ENCODE peak calls at places on chromosomes 7 and 10, in seven cellular contexts. One of them, this sample, is unnamed.

GRCh38 chr7:84085147-84085546 is 109.4 kb downstream of the SEMA3A start:
- DNase-seq in T-cell: no peak
- DNase-seq in RCC 7860: no peak
- DNase-seq in naive thymus-derived CD8-positive, alpha-beta T cell: no peak
- DNase-seq in Daoy: peak
- DNase-seq in H54: no peak
- DNase-seq in NB4: no peak
- DNase-seq in this sample: no peak

GRCh38 chr7:99034932-99035722 is 108.8 kb downstream of the SMURF1 start:
- DNase-seq in T-cell: no peak
- DNase-seq in RCC 7860: no peak
- DNase-seq in naive thymus-derived CD8-positive, alpha-beta T cell: no peak
- DNase-seq in Daoy: no peak
- DNase-seq in H54: no peak
- DNase-seq in NB4: no peak
- DNase-seq in this sample: no peak

GRCh38 chr7:44489955-44490350 is 505 bp downstream of the NUDCD3 start:
- DNase-seq in T-cell: peak
- DNase-seq in RCC 7860: no peak
- DNase-seq in naive thymus-derived CD8-positive, alpha-beta T cell: peak
- DNase-seq in Daoy: peak
- DNase-seq in H54: peak
- DNase-seq in NB4: peak
- DNase-seq in this sample: no peak

GRCh38 chr10:68665841-68666240 is 55.2 kb upstream of the CCAR1 start:
- DNase-seq in T-cell: no peak
- DNase-seq in RCC 7860: peak
- DNase-seq in naive thymus-derived CD8-positive, alpha-beta T cell: no peak
- DNase-seq in Daoy: peak
- DNase-seq in H54: no peak
- DNase-seq in NB4: no peak
- DNase-seq in this sample: no peak

GRCh38 chr10:11245981-11246590 is 228.4 kb downstream of the CELF2 start:
- DNase-seq in T-cell: no peak
- DNase-seq in RCC 7860: no peak
- DNase-seq in naive thymus-derived CD8-positive, alpha-beta T cell: peak
- DNase-seq in Daoy: no peak
- DNase-seq in H54: no peak
- DNase-seq in NB4: no peak
- DNase-seq in this sample: no peak

GRCh38 chr10:103668351-103669242 is 175.1 kb downstream of the NEURL1 start:
- DNase-seq in T-cell: no peak
- DNase-seq in RCC 7860: no peak
- DNase-seq in naive thymus-derived CD8-positive, alpha-beta T cell: no peak
- DNase-seq in Daoy: peak
- DNase-seq in H54: no peak
- DNase-seq in NB4: peak
- DNase-seq in this sample: no peak

GRCh38 chr10:4677296-4678021 is 148.5 kb upstream of the AKR1E2 start:
- DNase-seq in T-cell: no peak
- DNase-seq in RCC 7860: no peak
- DNase-seq in naive thymus-derived CD8-positive, alpha-beta T cell: no peak
- DNase-seq in Daoy: no peak
- DNase-seq in H54: no peak
- DNase-seq in NB4: no peak
- DNase-seq in this sample: peak

GRCh38 chr7:99080679-99081078 is 63.2 kb downstream of the SMURF1 start:
- DNase-seq in T-cell: no peak
- DNase-seq in RCC 7860: no peak
- DNase-seq in naive thymus-derived CD8-positive, alpha-beta T cell: no peak
- DNase-seq in Daoy: peak
- DNase-seq in H54: no peak
- DNase-seq in NB4: no peak
- DNase-seq in this sample: no peak

GRCh38 chr10:114388275-114388674 is 16.0 kb downstream of the AFAP1L2 start:
- DNase-seq in T-cell: no peak
- DNase-seq in RCC 7860: peak
- DNase-seq in naive thymus-derived CD8-positive, alpha-beta T cell: no peak
- DNase-seq in Daoy: peak
- DNase-seq in H54: no peak
- DNase-seq in NB4: peak
- DNase-seq in this sample: no peak

GRCh38 chr10:100238429-100238828 is 9.0 kb upstream of the CHUK start:
- DNase-seq in T-cell: no peak
- DNase-seq in RCC 7860: no peak
- DNase-seq in naive thymus-derived CD8-positive, alpha-beta T cell: no peak
- DNase-seq in Daoy: no peak
- DNase-seq in H54: no peak
- DNase-seq in NB4: no peak
- DNase-seq in this sample: no peak

GRCh38 chr10:22479419-22479818 is 134.1 kb downstream of the SPAG6 start:
- DNase-seq in T-cell: no peak
- DNase-seq in RCC 7860: no peak
- DNase-seq in naive thymus-derived CD8-positive, alpha-beta T cell: no peak
- DNase-seq in Daoy: no peak
- DNase-seq in H54: no peak
- DNase-seq in NB4: peak
- DNase-seq in this sample: no peak

GRCh38 chr10:154348-154747 is 19.1 kb downstream of the ZMYND11 start:
- DNase-seq in T-cell: no peak
- DNase-seq in RCC 7860: no peak
- DNase-seq in naive thymus-derived CD8-positive, alpha-beta T cell: no peak
- DNase-seq in Daoy: no peak
- DNase-seq in H54: no peak
- DNase-seq in NB4: no peak
- DNase-seq in this sample: no peak

GRCh38 chr10:88819290-88819689 is 16.8 kb downstream of the LIPM start:
- DNase-seq in T-cell: no peak
- DNase-seq in RCC 7860: no peak
- DNase-seq in naive thymus-derived CD8-positive, alpha-beta T cell: no peak
- DNase-seq in Daoy: no peak
- DNase-seq in H54: no peak
- DNase-seq in NB4: no peak
- DNase-seq in this sample: no peak

GRCh38 chr10:104913390-104913789 is 272.3 kb downstream of the SORCS3 start:
- DNase-seq in T-cell: no peak
- DNase-seq in RCC 7860: no peak
- DNase-seq in naive thymus-derived CD8-positive, alpha-beta T cell: no peak
- DNase-seq in Daoy: no peak
- DNase-seq in H54: no peak
- DNase-seq in NB4: no peak
- DNase-seq in this sample: no peak

GRCh38 chr10:95247881-95248583 is 42.8 kb downstream of the PDLIM1 start:
- DNase-seq in T-cell: no peak
- DNase-seq in RCC 7860: no peak
- DNase-seq in naive thymus-derived CD8-positive, alpha-beta T cell: no peak
- DNase-seq in Daoy: no peak
- DNase-seq in H54: no peak
- DNase-seq in NB4: no peak
- DNase-seq in this sample: no peak

GRCh38 chr10:5219262-5219661 is 22.6 kb downstream of the AKR1C4 start:
- DNase-seq in T-cell: no peak
- DNase-seq in RCC 7860: no peak
- DNase-seq in naive thymus-derived CD8-positive, alpha-beta T cell: no peak
- DNase-seq in Daoy: no peak
- DNase-seq in H54: no peak
- DNase-seq in NB4: no peak
- DNase-seq in this sample: no peak

GRCh38 chr10:69567920-69568319 is 5.3 kb downstream of the NEUROG3 start:
- DNase-seq in T-cell: no peak
- DNase-seq in RCC 7860: no peak
- DNase-seq in naive thymus-derived CD8-positive, alpha-beta T cell: no peak
- DNase-seq in Daoy: peak
- DNase-seq in H54: no peak
- DNase-seq in NB4: peak
- DNase-seq in this sample: no peak

GRCh38 chr10:89360153-89360552 is 17.7 kb upstream of the IFIT1B start:
- DNase-seq in T-cell: no peak
- DNase-seq in RCC 7860: peak
- DNase-seq in naive thymus-derived CD8-positive, alpha-beta T cell: no peak
- DNase-seq in Daoy: no peak
- DNase-seq in H54: no peak
- DNase-seq in NB4: no peak
- DNase-seq in this sample: no peak

GRCh38 chr10:103854687-103855423 is 521 bp downstream of the SH3PXD2A start:
- DNase-seq in T-cell: no peak
- DNase-seq in RCC 7860: no peak
- DNase-seq in naive thymus-derived CD8-positive, alpha-beta T cell: no peak
- DNase-seq in Daoy: peak
- DNase-seq in H54: no peak
- DNase-seq in NB4: peak
- DNase-seq in this sample: no peak

GRCh38 chr7:16978358-16979244 is 96.8 kb upstream of the AGR3 start:
- DNase-seq in T-cell: no peak
- DNase-seq in RCC 7860: peak
- DNase-seq in naive thymus-derived CD8-positive, alpha-beta T cell: no peak
- DNase-seq in Daoy: peak
- DNase-seq in H54: peak
- DNase-seq in NB4: no peak
- DNase-seq in this sample: peak

GRCh38 chr10:98414932-98415709 is at the start of gene PYROXD2:
- DNase-seq in T-cell: peak
- DNase-seq in RCC 7860: peak
- DNase-seq in naive thymus-derived CD8-positive, alpha-beta T cell: peak
- DNase-seq in Daoy: peak
- DNase-seq in H54: peak
- DNase-seq in NB4: peak
- DNase-seq in this sample: peak

GRCh38 chr7:92925876-92926696 is 89.7 kb upstream of the CDK6 start:
- DNase-seq in T-cell: no peak
- DNase-seq in RCC 7860: no peak
- DNase-seq in naive thymus-derived CD8-positive, alpha-beta T cell: no peak
- DNase-seq in Daoy: peak
- DNase-seq in H54: no peak
- DNase-seq in NB4: no peak
- DNase-seq in this sample: no peak

GRCh38 chr7:604884-605531 is 85.4 kb upstream of the PDGFA start:
- DNase-seq in T-cell: no peak
- DNase-seq in RCC 7860: no peak
- DNase-seq in naive thymus-derived CD8-positive, alpha-beta T cell: no peak
- DNase-seq in Daoy: no peak
- DNase-seq in H54: no peak
- DNase-seq in NB4: no peak
- DNase-seq in this sample: no peak

GRCh38 chr7:39353615-39354376 is 212.4 kb upstream of the YAE1 start:
- DNase-seq in T-cell: no peak
- DNase-seq in RCC 7860: peak
- DNase-seq in naive thymus-derived CD8-positive, alpha-beta T cell: no peak
- DNase-seq in Daoy: peak
- DNase-seq in H54: peak
- DNase-seq in NB4: no peak
- DNase-seq in this sample: no peak

GRCh38 chr10:93072225-93072712 is 1.4 kb upstream of the CYP26A1 start:
- DNase-seq in T-cell: no peak
- DNase-seq in RCC 7860: no peak
- DNase-seq in naive thymus-derived CD8-positive, alpha-beta T cell: no peak
- DNase-seq in Daoy: no peak
- DNase-seq in H54: no peak
- DNase-seq in NB4: no peak
- DNase-seq in this sample: no peak

GRCh38 chr10:104449402-104449801 is 95.8 kb downstream of the CFAP58 start:
- DNase-seq in T-cell: no peak
- DNase-seq in RCC 7860: no peak
- DNase-seq in naive thymus-derived CD8-positive, alpha-beta T cell: no peak
- DNase-seq in Daoy: no peak
- DNase-seq in H54: no peak
- DNase-seq in NB4: no peak
- DNase-seq in this sample: no peak

GRCh38 chr7:23618241-23618640 is 21.1 kb downstream of the CCDC126 start:
- DNase-seq in T-cell: no peak
- DNase-seq in RCC 7860: peak
- DNase-seq in naive thymus-derived CD8-positive, alpha-beta T cell: no peak
- DNase-seq in Daoy: peak
- DNase-seq in H54: no peak
- DNase-seq in NB4: no peak
- DNase-seq in this sample: no peak

GRCh38 chr7:81871606-81872265 is 101.9 kb upstream of the HGF start:
- DNase-seq in T-cell: no peak
- DNase-seq in RCC 7860: no peak
- DNase-seq in naive thymus-derived CD8-positive, alpha-beta T cell: no peak
- DNase-seq in Daoy: no peak
- DNase-seq in H54: no peak
- DNase-seq in NB4: no peak
- DNase-seq in this sample: no peak

GRCh38 chr10:96470108-96470743 is 43.5 kb downstream of the TLL2 start:
- DNase-seq in T-cell: no peak
- DNase-seq in RCC 7860: no peak
- DNase-seq in naive thymus-derived CD8-positive, alpha-beta T cell: no peak
- DNase-seq in Daoy: peak
- DNase-seq in H54: peak
- DNase-seq in NB4: peak
- DNase-seq in this sample: no peak

GRCh38 chr10:76036962-76037361 is 605.5 kb downstream of the LRMDA start:
- DNase-seq in T-cell: no peak
- DNase-seq in RCC 7860: no peak
- DNase-seq in naive thymus-derived CD8-positive, alpha-beta T cell: no peak
- DNase-seq in Daoy: no peak
- DNase-seq in H54: no peak
- DNase-seq in NB4: no peak
- DNase-seq in this sample: no peak

GRCh38 chr7:37833107-37833817 is 15.1 kb upstream of the NME8 start:
- DNase-seq in T-cell: peak
- DNase-seq in RCC 7860: peak
- DNase-seq in naive thymus-derived CD8-positive, alpha-beta T cell: peak
- DNase-seq in Daoy: peak
- DNase-seq in H54: peak
- DNase-seq in NB4: peak
- DNase-seq in this sample: peak

GRCh38 chr10:116207180-116207579 is 65.8 kb downstream of the GFRA1 start:
- DNase-seq in T-cell: no peak
- DNase-seq in RCC 7860: peak
- DNase-seq in naive thymus-derived CD8-positive, alpha-beta T cell: no peak
- DNase-seq in Daoy: no peak
- DNase-seq in H54: no peak
- DNase-seq in NB4: no peak
- DNase-seq in this sample: no peak

GRCh38 chr7:149420006-149420405 is 40.9 kb downstream of the ZNF777 start:
- DNase-seq in T-cell: no peak
- DNase-seq in RCC 7860: no peak
- DNase-seq in naive thymus-derived CD8-positive, alpha-beta T cell: no peak
- DNase-seq in Daoy: no peak
- DNase-seq in H54: no peak
- DNase-seq in NB4: no peak
- DNase-seq in this sample: no peak

GRCh38 chr10:21317902-21318301 is 207.6 kb downstream of the SKIDA1 start:
- DNase-seq in T-cell: no peak
- DNase-seq in RCC 7860: peak
- DNase-seq in naive thymus-derived CD8-positive, alpha-beta T cell: no peak
- DNase-seq in Daoy: peak
- DNase-seq in H54: no peak
- DNase-seq in NB4: no peak
- DNase-seq in this sample: no peak

GRCh38 chr7:155280446-155281410 is 16.9 kb upstream of the INSIG1 start:
- DNase-seq in T-cell: no peak
- DNase-seq in RCC 7860: no peak
- DNase-seq in naive thymus-derived CD8-positive, alpha-beta T cell: no peak
- DNase-seq in Daoy: no peak
- DNase-seq in H54: no peak
- DNase-seq in NB4: no peak
- DNase-seq in this sample: no peak

GRCh38 chr10:17215782-17216122 is 12.3 kb upstream of the VIM start:
- DNase-seq in T-cell: no peak
- DNase-seq in RCC 7860: no peak
- DNase-seq in naive thymus-derived CD8-positive, alpha-beta T cell: no peak
- DNase-seq in Daoy: no peak
- DNase-seq in H54: no peak
- DNase-seq in NB4: no peak
- DNase-seq in this sample: no peak

GRCh38 chr7:55261386-55261770 is 103.8 kb upstream of the LANCL2 start:
- DNase-seq in T-cell: no peak
- DNase-seq in RCC 7860: no peak
- DNase-seq in naive thymus-derived CD8-positive, alpha-beta T cell: no peak
- DNase-seq in Daoy: no peak
- DNase-seq in H54: no peak
- DNase-seq in NB4: no peak
- DNase-seq in this sample: no peak

This sample was measured in pulmonary artery endothelial cell.